ENCODE peak calls at places on chromosomes 11 and 22, in eight cellular contexts. N is CD4-positive, alpha-beta T cell; V is H1; J is A549; P is fibroblast of the aortic adventitia; K is retinal pigment epithelial cell; G is progenitor cell of endocrine pancreas; H is astrocyte of the spinal cord. A is an unnamed sample.

GRCh38 chr22:43435851-43436535 is 24.2 kb downstream of the MPPED1 start:
- DNase-seq in N (no peak), V (no peak), J (no peak), P (no peak), K (no peak), G (no peak), H (no peak), A (no peak)

GRCh38 chr22:33476716-33477115 is 418.5 kb upstream of the SYN3 start:
- DNase-seq in N (no peak), V (no peak), J (peak), P (no peak), K (no peak), G (no peak), H (no peak), A (no peak)

GRCh38 chr11:68324695-68325094 is 12.3 kb downstream of the LRP5 start:
- DNase-seq in N (no peak), V (no peak), J (no peak), P (no peak), K (no peak), G (no peak), H (no peak), A (no peak)

GRCh38 chr11:35165416-35166368 is 26.7 kb downstream of the CD44 start:
- DNase-seq in N (peak), V (no peak), J (peak), P (peak), K (no peak), G (no peak), H (peak), A (peak)

GRCh38 chr11:103959279-103959930 is 77.0 kb upstream of the DDI1 start:
- DNase-seq in N (no peak), V (no peak), J (peak), P (peak), K (no peak), G (no peak), H (peak), A (peak)

GRCh38 chr11:117072517-117073218 is 25.6 kb downstream of the SIK3 start:
- DNase-seq in N (no peak), V (no peak), J (peak), P (peak), K (peak), G (no peak), H (peak), A (peak)

GRCh38 chr11:86990520-86990919 is 35.3 kb upstream of the FZD4 start:
- DNase-seq in N (no peak), V (no peak), J (peak), P (peak), K (peak), G (no peak), H (peak), A (no peak)

GRCh38 chr11:44244649-44245308 is 65.2 kb downstream of the ALX4 start:
- DNase-seq in N (no peak), V (no peak), J (no peak), P (peak), K (no peak), G (no peak), H (peak), A (no peak)

GRCh38 chr22:28426346-28427132 is 253.1 kb downstream of the TTC28 start:
- DNase-seq in N (no peak), V (no peak), J (no peak), P (peak), K (no peak), G (no peak), H (no peak), A (no peak)

GRCh38 chr11:45252134-45252856 is 33.8 kb downstream of the SYT13 start:
- DNase-seq in N (no peak), V (peak), J (peak), P (no peak), K (no peak), G (peak), H (peak), A (peak)
- TF ChIP-seq CTCF in N (no peak), V (peak), J (peak), P (peak), K (peak), G (peak), H (peak), A (peak)

DNA sequence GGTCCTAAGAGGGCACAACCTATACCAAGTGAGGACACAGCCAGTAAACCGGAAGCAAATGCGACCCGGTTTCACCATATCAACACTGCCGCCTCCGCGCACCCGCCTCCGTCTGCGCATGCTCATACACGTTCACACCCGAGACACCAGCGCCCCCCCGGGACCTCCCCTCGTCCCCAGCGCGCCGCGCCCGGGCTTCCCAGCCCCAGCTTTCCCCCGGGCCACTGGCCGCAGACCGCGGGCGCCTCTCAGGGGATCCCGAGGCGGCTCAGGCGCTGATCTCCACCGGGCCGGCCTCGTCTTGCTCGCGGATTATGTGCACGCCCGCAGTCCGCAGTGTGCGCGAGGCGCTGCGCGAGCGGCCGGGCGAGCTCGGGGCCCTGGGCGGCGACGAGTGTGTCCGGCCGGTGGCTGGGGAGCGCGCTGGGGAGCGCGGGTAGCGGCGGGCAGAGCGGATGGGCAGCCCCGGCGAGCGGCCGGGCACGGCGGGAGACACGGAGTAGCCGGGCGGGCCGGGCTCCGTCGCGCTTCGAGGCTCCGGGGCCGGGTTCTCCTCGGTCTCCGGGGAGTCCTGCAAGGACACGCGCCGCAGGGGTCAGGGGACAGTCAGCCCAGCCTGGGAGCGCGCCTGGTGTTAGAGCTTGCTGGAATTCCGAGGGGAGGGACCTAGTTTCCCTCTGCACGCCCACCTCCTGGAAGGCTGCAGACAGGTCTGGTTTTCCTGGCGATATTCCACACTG is 2.0 kb downstream of the HEPN1 start:
- DNase-seq in N (peak), V (peak), J (peak), P (peak), K (peak), G (peak), H (peak), A (peak)
- TF ChIP-seq CTCF in N (no peak), V (no peak), J (no peak), P (no peak), K (no peak), G (peak), H (no peak), A (no peak)

GRCh38 chr11:126594921-126595367 is 239.5 kb downstream of the ST3GAL4 start:
- DNase-seq in N (no peak), V (no peak), J (no peak), P (no peak), K (no peak), G (no peak), H (no peak), A (no peak)

GRCh38 chr11:126597041-126597440 is 241.6 kb downstream of the ST3GAL4 start:
- DNase-seq in N (no peak), V (no peak), J (no peak), P (no peak), K (no peak), G (no peak), H (no peak), A (no peak)

GRCh38 chr11:126592496-126593410 is 237.3 kb downstream of the ST3GAL4 start:
- DNase-seq in N (no peak), V (no peak), J (no peak), P (no peak), K (no peak), G (no peak), H (no peak), A (no peak)

GRCh38 chr11:126596474-126596873 is 241.0 kb downstream of the ST3GAL4 start:
- DNase-seq in N (no peak), V (no peak), J (no peak), P (no peak), K (no peak), G (no peak), H (no peak), A (no peak)

GRCh38 chr11:126595560-126595959 is 240.1 kb downstream of the ST3GAL4 start:
- DNase-seq in N (no peak), V (no peak), J (no peak), P (no peak), K (no peak), G (no peak), H (no peak), A (no peak)
- TF ChIP-seq CTCF in N (no peak), V (peak), J (no peak), P (no peak), K (no peak), G (no peak), H (no peak), A (no peak)

DNA sequence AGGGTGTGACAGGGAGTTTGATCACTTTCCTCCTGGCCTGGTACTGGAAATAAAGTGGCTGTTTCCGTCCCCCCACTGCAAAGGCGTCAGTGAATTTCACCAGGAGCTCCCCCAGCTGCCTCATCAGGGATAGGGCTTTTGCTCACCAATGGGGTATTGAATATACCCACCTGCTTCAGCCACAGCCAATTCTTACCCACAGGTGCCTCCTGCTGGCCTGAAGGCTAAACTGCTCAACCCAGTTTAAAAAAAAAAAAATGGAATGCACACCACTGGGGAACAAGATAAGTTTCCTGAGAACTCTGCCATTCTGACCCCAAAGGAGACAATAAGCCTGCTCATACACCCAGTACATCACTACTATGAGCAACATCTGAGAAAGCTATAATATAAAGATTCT is 65.3 kb upstream of the MS4A8 start:
- DNase-seq in N (no peak), V (peak), J (no peak), P (no peak), K (no peak), G (no peak), H (no peak), A (peak)
- TF ChIP-seq CTCF in N (no peak), V (peak), J (no peak), P (peak), K (no peak), G (peak), H (peak), A (peak)

A was measured in GM13976.